ENCODE peak calls at places on chromosomes 5 and 9, in five cellular contexts. R is stomach, U is IMR-90, C is HCT116, N is breast epithelium. S is an unnamed sample.

GRCh38 chr9:126160067-126160853 is 166.4 kb upstream of the MVB12B start:
- DNase-seq in U (no peak), R (peak; percentile 10), C (no peak), N (no peak), S (no peak)

GRCh38 chr9:37784291-37784639 is 599 bp downstream of the EXOSC3 start:
- DNase-seq in R (no peak), N (no peak), C (no peak), U (peak; percentile 14), S (no peak)

GRCh38 chr9:114223564-114224246 is 68.4 kb downstream of the COL27A1 start:
- DNase-seq in N (no peak), R (no peak), U (peak; percentile 81), C (peak; percentile 51), S (no peak)

GRCh38 chr5:151200913-151201445 is 22.9 kb downstream of the CCDC69 start:
- DNase-seq in C (no peak), N (no peak), U (no peak), R (no peak), S (no peak)

GRCh38 chr9:131111854-131112311 is 13.5 kb upstream of the NUP214 start:
- DNase-seq in R (no peak), N (no peak), C (no peak), U (no peak), S (no peak)

GRCh38 chr9:32665101-32665500 is 29.6 kb upstream of the TAF1L start:
- DNase-seq in C (no peak), R (no peak), N (no peak), U (peak; percentile 42), S (no peak)

GRCh38 chr9:122988919-122989614 is 44.4 kb upstream of the GPR21 start:
- DNase-seq in C (no peak), R (no peak), U (no peak), N (no peak), S (no peak)

GRCh38 chr9:132795511-132796303 is 82.4 kb downstream of the AK8 start:
- DNase-seq in R (no peak), C (no peak), U (no peak), N (no peak), S (no peak)

GRCh38 chr9:112545237-112545636 is 58.6 kb downstream of the KIAA1958 start:
- DNase-seq in U (no peak), C (no peak), N (no peak), R (no peak), S (no peak)

DNA sequence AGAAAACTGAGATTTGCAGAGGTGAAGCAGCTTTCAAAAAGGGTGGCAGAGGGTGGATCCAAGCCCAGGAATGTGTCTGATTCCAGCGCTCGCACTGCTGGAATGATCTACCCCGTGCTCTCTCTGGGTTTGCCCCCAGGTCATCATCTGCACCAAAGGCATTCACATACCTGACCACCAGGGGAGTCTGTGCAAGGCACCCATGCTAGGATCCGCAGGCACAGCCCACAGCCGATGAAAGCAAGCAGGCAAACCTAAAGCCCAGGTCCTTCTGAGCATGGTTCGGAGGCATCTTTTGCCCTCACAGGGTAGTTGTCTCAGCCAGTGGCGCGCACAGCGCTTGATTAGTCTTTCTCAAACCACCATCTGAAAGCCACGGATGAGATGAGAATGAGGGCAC is 56.6 kb downstream of the TEK start:
- DNase-seq in N (no peak), R (no peak), U (no peak), C (no peak), S (no peak)
- TF ChIP-seq CTCF in N (no peak), R (no peak), U (no peak), C (peak; percentile 55), S (no peak)

DNA sequence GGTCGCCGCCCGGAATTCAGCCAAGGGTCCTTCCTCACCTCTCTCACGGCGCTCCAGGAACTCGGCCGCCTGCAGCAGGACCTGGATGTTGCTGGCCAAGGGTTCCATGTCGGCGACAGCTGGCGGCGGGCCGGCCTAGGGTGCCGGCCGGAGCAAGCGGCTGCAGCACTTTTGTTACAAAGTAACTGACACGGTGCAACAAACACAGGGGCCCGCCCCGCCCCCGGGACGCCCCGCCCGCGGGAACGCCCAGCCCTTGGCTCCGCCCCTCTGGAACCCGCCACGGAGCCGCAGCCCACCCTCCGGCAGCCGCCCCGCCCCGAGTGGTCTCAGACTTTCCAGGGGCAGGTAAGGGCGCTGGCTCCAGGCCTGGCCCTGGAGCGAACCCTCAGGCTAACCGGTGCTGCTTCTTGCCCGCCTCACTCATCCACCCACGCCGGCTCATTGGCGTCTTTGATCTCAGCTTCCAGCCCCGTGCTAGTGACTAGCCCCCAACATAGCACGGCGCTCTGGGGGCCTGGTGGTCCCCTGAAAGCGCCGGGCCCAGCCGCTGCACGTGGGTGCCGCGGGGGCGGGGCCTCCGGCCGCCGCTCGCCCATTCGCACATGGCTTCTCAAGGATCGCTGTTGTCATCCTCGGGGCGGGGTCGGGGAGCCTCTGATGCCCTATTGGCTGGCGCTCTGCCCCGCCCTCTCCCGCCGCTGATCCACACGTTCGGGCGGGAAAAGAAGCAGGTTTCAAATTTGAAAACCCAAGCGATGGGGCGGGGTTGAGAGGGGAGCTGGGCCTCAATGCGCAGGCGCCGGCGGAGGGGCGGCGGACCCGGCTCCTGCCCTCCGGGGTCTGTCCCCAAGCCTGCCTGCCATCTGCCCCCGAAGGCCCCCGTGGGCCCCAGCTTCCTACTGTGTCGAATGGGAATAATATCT is at the start of gene MXD3:
- DNase-seq in R (peak; percentile 98), N (peak; percentile 96), U (peak; percentile 90), C (peak; percentile 91), S (peak; percentile 97)
- TF ChIP-seq POLR2A in R (no peak), N (no peak), U (no peak), C (no peak), S (no peak)

GRCh38 chr5:8013951-8014844 is 145.2 kb downstream of the MTRR start:
- DNase-seq in R (no peak), C (no peak), N (no peak), U (peak; percentile 40), S (no peak)

DNA sequence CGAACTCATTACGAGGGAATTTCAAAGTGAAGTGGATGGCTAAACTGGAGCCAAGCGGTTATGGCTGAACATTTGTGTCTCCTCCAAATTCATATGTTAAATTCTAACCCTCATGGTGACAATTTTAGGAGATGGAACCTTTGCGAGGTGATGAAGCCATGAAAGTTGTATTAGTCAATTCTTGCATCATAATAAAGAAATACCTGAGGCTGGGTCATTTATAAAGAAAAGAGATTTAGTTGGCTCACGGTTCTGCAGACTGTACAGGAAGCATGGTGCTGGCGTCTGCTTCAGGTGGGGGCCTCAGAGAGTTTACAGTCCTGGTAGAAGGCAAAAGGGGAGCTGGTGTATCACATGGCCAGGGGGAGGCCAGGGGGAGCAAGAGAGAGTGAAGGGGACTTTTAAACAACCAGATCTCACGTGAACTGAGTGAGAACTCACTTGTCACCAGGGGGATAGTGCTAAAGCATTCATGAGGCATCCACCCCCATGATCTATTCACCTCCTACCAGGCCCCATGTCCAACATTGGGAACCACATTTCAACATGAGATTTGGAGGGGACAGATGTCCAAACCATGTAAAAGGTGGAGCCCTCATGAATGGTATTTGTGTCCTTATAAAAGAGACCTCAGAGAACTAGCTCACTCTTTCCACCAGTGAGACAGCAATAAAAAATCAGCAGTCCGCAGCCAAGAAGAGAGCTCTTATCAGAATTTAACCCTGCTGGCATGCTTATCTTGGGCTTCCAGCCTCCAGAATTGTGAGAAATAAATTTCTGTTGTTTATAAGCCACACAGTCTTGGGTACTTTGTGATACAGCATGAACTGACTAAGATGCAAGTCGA is 143.4 kb downstream of the MTRR start:
- DNase-seq in C (no peak), R (no peak), N (no peak), U (no peak), S (no peak)
- H3K4me3 ChIP-seq in C (no peak overlapping the region), R (no peak overlapping the region), N (no peak overlapping the region), U (no peak overlapping the region), S (no peak overlapping the region)

DNA sequence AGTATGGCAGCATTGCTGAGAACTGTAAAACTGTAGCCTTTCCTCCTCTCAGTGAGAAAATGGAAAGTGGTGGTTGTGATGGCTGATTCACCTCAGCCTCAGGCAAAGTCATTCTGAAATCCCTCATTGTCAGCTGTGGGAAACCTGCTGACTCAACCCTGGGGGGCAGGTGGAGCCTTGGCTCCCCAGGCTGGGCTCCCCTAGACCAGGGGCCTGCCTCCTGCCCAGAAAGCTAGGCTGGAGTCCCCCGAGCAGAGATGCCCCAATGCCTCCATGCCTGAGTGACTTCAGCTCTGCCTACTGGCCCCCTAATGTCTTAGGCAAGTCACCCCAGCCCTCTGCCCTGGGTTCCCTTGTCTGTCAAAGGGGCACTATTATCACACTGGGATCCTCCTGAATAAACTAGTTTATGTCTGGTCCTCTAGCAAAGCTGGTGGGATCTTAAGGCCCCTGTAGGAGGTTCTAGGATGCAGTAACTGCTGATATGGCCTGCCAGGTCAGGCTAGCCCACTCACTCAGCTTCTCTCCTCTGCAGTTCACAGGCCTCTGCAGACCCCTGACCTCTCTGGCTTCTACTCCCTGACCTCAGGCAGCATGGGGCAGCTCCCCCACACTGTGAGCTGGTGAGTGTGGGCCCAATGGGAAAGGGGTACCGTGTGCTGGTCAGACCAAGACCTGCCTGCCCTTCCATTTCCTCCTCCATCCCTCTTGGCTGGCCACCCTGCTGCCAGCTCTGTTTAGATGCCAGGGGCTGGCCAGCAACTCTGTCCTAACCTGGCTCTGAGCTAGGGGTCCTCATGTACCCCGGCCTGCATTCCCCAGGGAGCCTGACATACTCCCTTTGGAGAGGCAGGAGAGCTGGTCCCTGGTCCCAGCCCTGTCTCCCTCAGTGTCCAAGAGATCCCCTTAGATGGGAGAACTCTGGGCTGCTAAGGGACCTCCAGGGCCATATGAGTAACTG is 24.2 kb downstream of the TCF7 start:
- DNase-seq in U (peak; percentile 69), R (peak; percentile 22), N (peak; percentile 43), C (no peak), S (no peak)
- TF ChIP-seq CTCF in U (no peak), R (no peak), N (no peak), C (no peak), S (no peak)

DNA sequence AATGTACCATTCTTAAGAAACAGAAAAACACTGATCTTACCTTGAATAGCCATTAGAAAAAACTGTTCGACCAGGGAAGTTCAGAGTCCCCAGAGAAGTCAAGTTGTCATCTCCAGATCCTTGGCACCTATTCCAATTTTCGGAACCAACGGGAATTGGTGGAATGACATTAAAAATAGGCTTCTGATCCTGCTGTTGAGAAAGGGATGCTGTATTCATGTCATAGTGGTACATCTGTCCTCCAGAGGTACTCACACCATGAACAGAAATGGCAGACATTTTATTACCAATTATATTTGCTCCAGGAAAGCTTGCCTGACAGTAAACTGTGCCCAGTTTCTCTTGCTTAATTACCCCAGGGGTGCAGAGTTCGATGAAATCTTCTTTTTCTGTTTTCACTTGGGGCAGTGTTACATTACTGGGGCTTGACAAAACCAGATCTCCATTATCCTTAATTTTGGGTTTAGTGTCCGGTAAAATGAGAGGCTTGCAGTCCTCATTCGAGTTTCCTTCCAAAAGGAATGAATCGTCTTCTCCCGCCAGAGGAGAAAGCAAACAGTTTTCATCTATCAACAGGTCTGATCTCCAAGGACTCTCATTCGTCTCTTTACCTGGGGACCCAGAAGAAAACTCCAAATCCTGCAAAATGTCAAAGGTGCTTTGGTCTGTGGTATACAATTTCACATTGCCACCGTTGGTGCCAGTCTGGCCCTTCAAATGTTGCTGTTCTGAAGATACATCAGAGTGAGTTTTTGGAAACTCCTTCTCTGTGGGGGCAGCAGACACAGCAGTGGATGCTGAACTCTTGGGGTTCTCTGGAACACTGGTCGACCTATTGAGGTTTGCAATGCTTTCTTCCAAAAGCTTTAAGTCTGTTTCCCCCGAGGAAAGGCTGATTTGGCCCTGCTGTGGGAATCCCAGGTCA is 3.6 kb downstream of the NR3C1 start:
- DNase-seq in N (no peak), U (no peak), C (no peak), R (no peak), S (no peak)
- TF ChIP-seq POLR2A in N (no peak), U (no peak), C (no peak), R (no peak), S (no peak)

GRCh38 chr9:83012160-83012559 is 50.8 kb downstream of the RASEF start:
- DNase-seq in U (no peak), N (no peak), C (no peak), R (no peak), S (no peak)
- H3K4me3 ChIP-seq in U (no peak overlapping the region), N (no peak overlapping the region), C (no peak overlapping the region), R (no peak overlapping the region), S (no peak overlapping the region)

S was measured in heart left ventricle.